ENCODE peak calls at places on chromosomes 4 and X, in ten cellular contexts. One of them, this sample, is unnamed.

GRCh38 chr4:115101675-115102074 is 11.7 kb downstream of the NDST4 start:
- DNase-seq in fibroblast of lung: no peak
- DNase-seq in heart right ventricle: no peak
- DNase-seq in fibroblast of mammary gland: no peak
- DNase-seq in tibial nerve: no peak
- DNase-seq in Panc1: no peak
- DNase-seq in mesothelial cell of epicardium: no peak
- DNase-seq in HFFc6: no peak
- DNase-seq in astrocyte of the spinal cord: no peak
- DNase-seq in SK-N-SH: no peak
- DNase-seq in this sample: no peak

GRCh38 chr4:153409924-153410501 is 56.1 kb upstream of the TMEM131L start:
- DNase-seq in fibroblast of lung: peak
- DNase-seq in Panc1: no peak
- DNase-seq in HFFc6: no peak
- DNase-seq in astrocyte of the spinal cord: no peak
- DNase-seq in heart right ventricle: no peak
- DNase-seq in tibial nerve: no peak
- DNase-seq in SK-N-SH: no peak
- DNase-seq in mesothelial cell of epicardium: no peak
- DNase-seq in fibroblast of mammary gland: peak
- DNase-seq in this sample: no peak

GRCh38 chr4:75545526-75545925 is 10.3 kb upstream of the ODAPH start:
- DNase-seq in heart right ventricle: no peak
- DNase-seq in fibroblast of lung: no peak
- DNase-seq in astrocyte of the spinal cord: peak
- DNase-seq in mesothelial cell of epicardium: no peak
- DNase-seq in tibial nerve: no peak
- DNase-seq in HFFc6: peak
- DNase-seq in SK-N-SH: no peak
- DNase-seq in Panc1: no peak
- DNase-seq in fibroblast of mammary gland: peak
- DNase-seq in this sample: no peak

GRCh38 chr4:68927165-68927564 is 24.4 kb downstream of the UGT2A3 start:
- DNase-seq in SK-N-SH: no peak
- DNase-seq in fibroblast of mammary gland: no peak
- DNase-seq in HFFc6: no peak
- DNase-seq in fibroblast of lung: no peak
- DNase-seq in astrocyte of the spinal cord: no peak
- DNase-seq in tibial nerve: no peak
- DNase-seq in mesothelial cell of epicardium: no peak
- DNase-seq in Panc1: no peak
- DNase-seq in heart right ventricle: no peak
- DNase-seq in this sample: peak

GRCh38 chr4:16226816-16227461 is 668 bp upstream of the TAPT1 start:
- DNase-seq in fibroblast of mammary gland: peak
- DNase-seq in SK-N-SH: peak
- DNase-seq in tibial nerve: peak
- DNase-seq in heart right ventricle: peak
- DNase-seq in HFFc6: no peak
- DNase-seq in mesothelial cell of epicardium: peak
- DNase-seq in astrocyte of the spinal cord: peak
- DNase-seq in fibroblast of lung: peak
- DNase-seq in Panc1: no peak
- DNase-seq in this sample: peak

GRCh38 chr4:176927664-176928063 is 134.9 kb upstream of the VEGFC start:
- DNase-seq in SK-N-SH: no peak
- DNase-seq in mesothelial cell of epicardium: no peak
- DNase-seq in fibroblast of lung: peak
- DNase-seq in HFFc6: peak
- DNase-seq in tibial nerve: no peak
- DNase-seq in astrocyte of the spinal cord: peak
- DNase-seq in Panc1: no peak
- DNase-seq in heart right ventricle: no peak
- DNase-seq in fibroblast of mammary gland: peak
- DNase-seq in this sample: no peak

GRCh38 chrX:3177851-3178250 is 136.6 kb downstream of the ARSF start:
- DNase-seq in HFFc6: peak
- DNase-seq in Panc1: no peak
- DNase-seq in astrocyte of the spinal cord: no peak
- DNase-seq in tibial nerve: no peak
- DNase-seq in mesothelial cell of epicardium: no peak
- DNase-seq in heart right ventricle: no peak
- DNase-seq in SK-N-SH: no peak
- DNase-seq in fibroblast of lung: no peak
- DNase-seq in fibroblast of mammary gland: no peak
- DNase-seq in this sample: no peak

GRCh38 chr4:103754844-103755243 is 35.1 kb upstream of the TACR3 start:
- DNase-seq in Panc1: no peak
- DNase-seq in HFFc6: no peak
- DNase-seq in SK-N-SH: no peak
- DNase-seq in tibial nerve: no peak
- DNase-seq in astrocyte of the spinal cord: no peak
- DNase-seq in mesothelial cell of epicardium: no peak
- DNase-seq in heart right ventricle: no peak
- DNase-seq in fibroblast of mammary gland: peak
- DNase-seq in fibroblast of lung: no peak
- DNase-seq in this sample: no peak

GRCh38 chrX:9489234-9489633 is 24.4 kb downstream of the TBL1X start:
- DNase-seq in astrocyte of the spinal cord: no peak
- DNase-seq in mesothelial cell of epicardium: no peak
- DNase-seq in tibial nerve: no peak
- DNase-seq in fibroblast of mammary gland: no peak
- DNase-seq in Panc1: no peak
- DNase-seq in HFFc6: no peak
- DNase-seq in heart right ventricle: no peak
- DNase-seq in SK-N-SH: no peak
- DNase-seq in fibroblast of lung: no peak
- DNase-seq in this sample: no peak

GRCh38 chrX:45758319-45758718 is 557.6 kb upstream of the DIPK2B start:
- DNase-seq in fibroblast of lung: peak
- DNase-seq in fibroblast of mammary gland: peak
- DNase-seq in SK-N-SH: no peak
- DNase-seq in mesothelial cell of epicardium: no peak
- DNase-seq in tibial nerve: no peak
- DNase-seq in astrocyte of the spinal cord: peak
- DNase-seq in Panc1: no peak
- DNase-seq in HFFc6: peak
- DNase-seq in heart right ventricle: no peak
- DNase-seq in this sample: no peak

GRCh38 chrX:12686324-12686723 is 104.9 kb upstream of the PRPS2 start:
- DNase-seq in fibroblast of mammary gland: no peak
- DNase-seq in tibial nerve: no peak
- DNase-seq in mesothelial cell of epicardium: no peak
- DNase-seq in fibroblast of lung: no peak
- DNase-seq in heart right ventricle: no peak
- DNase-seq in Panc1: no peak
- DNase-seq in astrocyte of the spinal cord: no peak
- DNase-seq in SK-N-SH: no peak
- DNase-seq in HFFc6: no peak
- DNase-seq in this sample: no peak

GRCh38 chr4:121199742-121200561 is 35.8 kb upstream of the TNIP3 start:
- DNase-seq in mesothelial cell of epicardium: no peak
- DNase-seq in fibroblast of mammary gland: no peak
- DNase-seq in heart right ventricle: no peak
- DNase-seq in astrocyte of the spinal cord: no peak
- DNase-seq in fibroblast of lung: no peak
- DNase-seq in HFFc6: no peak
- DNase-seq in Panc1: no peak
- DNase-seq in SK-N-SH: no peak
- DNase-seq in tibial nerve: no peak
- DNase-seq in this sample: no peak

GRCh38 chr4:181308476-181309170 is 934.6 kb upstream of the TENM3 start:
- DNase-seq in fibroblast of lung: no peak
- DNase-seq in HFFc6: no peak
- DNase-seq in fibroblast of mammary gland: no peak
- DNase-seq in SK-N-SH: no peak
- DNase-seq in astrocyte of the spinal cord: no peak
- DNase-seq in heart right ventricle: no peak
- DNase-seq in Panc1: no peak
- DNase-seq in tibial nerve: no peak
- DNase-seq in mesothelial cell of epicardium: no peak
- DNase-seq in this sample: no peak

GRCh38 chrX:15059488-15059887 is 186.3 kb downstream of the MOSPD2 start:
- DNase-seq in tibial nerve: no peak
- DNase-seq in fibroblast of lung: no peak
- DNase-seq in Panc1: no peak
- DNase-seq in HFFc6: no peak
- DNase-seq in heart right ventricle: no peak
- DNase-seq in SK-N-SH: no peak
- DNase-seq in fibroblast of mammary gland: no peak
- DNase-seq in mesothelial cell of epicardium: no peak
- DNase-seq in astrocyte of the spinal cord: no peak
- DNase-seq in this sample: no peak

GRCh38 chr4:13821522-13821921 is 194.0 kb upstream of the BOD1L1 start:
- DNase-seq in tibial nerve: no peak
- DNase-seq in astrocyte of the spinal cord: no peak
- DNase-seq in fibroblast of lung: no peak
- DNase-seq in mesothelial cell of epicardium: no peak
- DNase-seq in HFFc6: no peak
- DNase-seq in heart right ventricle: no peak
- DNase-seq in Panc1: no peak
- DNase-seq in fibroblast of mammary gland: peak
- DNase-seq in SK-N-SH: no peak
- DNase-seq in this sample: no peak

GRCh38 chr4:166172619-166173018 is 299.6 kb downstream of the TLL1 start:
- DNase-seq in heart right ventricle: no peak
- DNase-seq in mesothelial cell of epicardium: no peak
- DNase-seq in HFFc6: no peak
- DNase-seq in astrocyte of the spinal cord: no peak
- DNase-seq in fibroblast of mammary gland: no peak
- DNase-seq in SK-N-SH: no peak
- DNase-seq in Panc1: no peak
- DNase-seq in tibial nerve: no peak
- DNase-seq in fibroblast of lung: no peak
- DNase-seq in this sample: no peak

GRCh38 chr4:166165829-166166420 is 292.9 kb downstream of the TLL1 start:
- DNase-seq in SK-N-SH: peak
- DNase-seq in fibroblast of mammary gland: peak
- DNase-seq in fibroblast of lung: peak
- DNase-seq in tibial nerve: peak
- DNase-seq in Panc1: peak
- DNase-seq in mesothelial cell of epicardium: no peak
- DNase-seq in astrocyte of the spinal cord: peak
- DNase-seq in HFFc6: peak
- DNase-seq in heart right ventricle: peak
- DNase-seq in this sample: peak

GRCh38 chr4:166174717-166175510 is 301.9 kb downstream of the TLL1 start:
- DNase-seq in SK-N-SH: no peak
- DNase-seq in fibroblast of lung: no peak
- DNase-seq in fibroblast of mammary gland: peak
- DNase-seq in HFFc6: peak
- DNase-seq in heart right ventricle: no peak
- DNase-seq in astrocyte of the spinal cord: peak
- DNase-seq in mesothelial cell of epicardium: no peak
- DNase-seq in tibial nerve: no peak
- DNase-seq in Panc1: no peak
- DNase-seq in this sample: no peak

DNA sequence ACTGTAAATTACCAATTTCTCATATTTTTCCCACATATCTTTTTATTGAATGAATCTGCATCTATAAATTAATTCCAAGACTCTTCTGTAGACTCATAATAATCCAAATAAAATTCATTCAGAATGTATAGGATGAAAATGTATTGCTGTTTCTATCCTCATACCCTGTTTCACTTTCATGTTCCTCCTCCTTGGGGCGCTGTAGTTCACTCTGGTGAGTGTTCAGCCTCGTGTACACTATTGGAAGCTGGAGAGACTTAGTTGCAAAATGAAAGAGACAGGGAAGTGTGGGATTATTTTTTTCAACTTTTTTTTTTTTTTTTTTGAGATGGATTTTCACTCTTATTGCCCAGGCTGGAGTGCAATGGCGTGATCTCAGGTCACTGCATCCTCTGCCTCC is 296.1 kb downstream of the TLL1 start:
- DNase-seq in heart right ventricle: no peak
- DNase-seq in tibial nerve: no peak
- DNase-seq in astrocyte of the spinal cord: no peak
- DNase-seq in mesothelial cell of epicardium: no peak
- DNase-seq in fibroblast of lung: no peak
- DNase-seq in HFFc6: no peak
- DNase-seq in SK-N-SH: no peak
- DNase-seq in Panc1: no peak
- DNase-seq in fibroblast of mammary gland: peak
- DNase-seq in this sample: peak
- TF ChIP-seq CTCF in heart right ventricle: no peak
- TF ChIP-seq CTCF in tibial nerve: no peak
- TF ChIP-seq CTCF in astrocyte of the spinal cord: peak
- TF ChIP-seq CTCF in mesothelial cell of epicardium: no peak
- TF ChIP-seq CTCF in fibroblast of lung: peak
- TF ChIP-seq CTCF in HFFc6: peak
- TF ChIP-seq CTCF in SK-N-SH: peak
- TF ChIP-seq CTCF in Panc1: peak
- TF ChIP-seq CTCF in fibroblast of mammary gland: peak
- TF ChIP-seq CTCF in this sample: no peak

GRCh38 chr4:26420903-26421302 is 69.4 kb downstream of the CCKAR start:
- DNase-seq in tibial nerve: no peak
- DNase-seq in astrocyte of the spinal cord: peak
- DNase-seq in mesothelial cell of epicardium: no peak
- DNase-seq in SK-N-SH: no peak
- DNase-seq in fibroblast of mammary gland: no peak
- DNase-seq in fibroblast of lung: peak
- DNase-seq in HFFc6: peak
- DNase-seq in heart right ventricle: no peak
- DNase-seq in Panc1: no peak
- DNase-seq in this sample: no peak
- TF ChIP-seq CTCF in tibial nerve: no peak
- TF ChIP-seq CTCF in astrocyte of the spinal cord: no peak
- TF ChIP-seq CTCF in mesothelial cell of epicardium: no peak
- TF ChIP-seq CTCF in SK-N-SH: no peak
- TF ChIP-seq CTCF in fibroblast of mammary gland: no peak
- TF ChIP-seq CTCF in fibroblast of lung: no peak
- TF ChIP-seq CTCF in HFFc6: no peak
- TF ChIP-seq CTCF in heart right ventricle: no peak
- TF ChIP-seq CTCF in Panc1: no peak
- TF ChIP-seq CTCF in this sample: no peak

DNA sequence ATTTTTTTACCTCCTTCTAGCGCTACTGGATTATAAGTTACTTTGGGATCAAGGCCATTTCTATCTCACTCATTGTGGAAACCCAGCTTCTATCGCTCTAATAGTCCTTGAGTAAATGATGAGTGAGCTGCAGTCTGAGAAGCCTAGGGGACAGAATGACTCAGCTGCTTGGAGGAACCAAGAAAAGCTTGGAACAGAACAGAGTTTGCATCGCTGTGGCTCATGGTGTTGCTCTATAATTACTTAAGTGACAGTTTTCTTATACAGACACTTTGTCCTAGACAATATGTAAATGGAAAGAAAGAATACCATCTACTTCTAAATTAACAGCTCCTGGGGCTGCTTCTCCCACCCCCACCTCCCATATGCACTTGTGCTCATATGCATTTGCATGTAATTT is 156.9 kb downstream of the SLIT2 start:
- DNase-seq in astrocyte of the spinal cord: peak
- DNase-seq in fibroblast of mammary gland: peak
- DNase-seq in SK-N-SH: no peak
- DNase-seq in Panc1: no peak
- DNase-seq in fibroblast of lung: peak
- DNase-seq in heart right ventricle: no peak
- DNase-seq in mesothelial cell of epicardium: no peak
- DNase-seq in HFFc6: no peak
- DNase-seq in tibial nerve: no peak
- DNase-seq in this sample: no peak
- TF ChIP-seq CTCF in astrocyte of the spinal cord: no peak
- TF ChIP-seq CTCF in fibroblast of mammary gland: no peak
- TF ChIP-seq CTCF in SK-N-SH: no peak
- TF ChIP-seq CTCF in Panc1: no peak
- TF ChIP-seq CTCF in fibroblast of lung: no peak
- TF ChIP-seq CTCF in heart right ventricle: no peak
- TF ChIP-seq CTCF in mesothelial cell of epicardium: no peak
- TF ChIP-seq CTCF in HFFc6: no peak
- TF ChIP-seq CTCF in tibial nerve: no peak
- TF ChIP-seq CTCF in this sample: no peak

GRCh38 chrX:104310084-104310483 is 55.4 kb upstream of the ESX1 start:
- DNase-seq in HFFc6: peak
- DNase-seq in heart right ventricle: no peak
- DNase-seq in fibroblast of lung: peak
- DNase-seq in fibroblast of mammary gland: peak
- DNase-seq in mesothelial cell of epicardium: no peak
- DNase-seq in tibial nerve: no peak
- DNase-seq in astrocyte of the spinal cord: peak
- DNase-seq in SK-N-SH: peak
- DNase-seq in Panc1: peak
- DNase-seq in this sample: no peak
- TF ChIP-seq CTCF in HFFc6: peak
- TF ChIP-seq CTCF in heart right ventricle: no peak
- TF ChIP-seq CTCF in fibroblast of lung: peak
- TF ChIP-seq CTCF in fibroblast of mammary gland: peak
- TF ChIP-seq CTCF in mesothelial cell of epicardium: no peak
- TF ChIP-seq CTCF in tibial nerve: no peak
- TF ChIP-seq CTCF in astrocyte of the spinal cord: peak
- TF ChIP-seq CTCF in SK-N-SH: peak
- TF ChIP-seq CTCF in Panc1: peak
- TF ChIP-seq CTCF in this sample: no peak